ENCODE peak calls at places on chromosomes 16 and 17, in eight cellular contexts. D, O, R, F, Y, T, J and L are unnamed samples. For H3K27me3, the result is how much of the 10 kb centered on the place peaks cover.

GRCh38 chr17:74742153-74742515 is 5.1 kb downstream of the RAB37 start:
- DNase-seq in D (peak), O (peak), R (peak), F (peak), Y (no peak), T (no peak), J (no peak), L (no peak)

GRCh38 chr16:2082171-2082982 is 34.6 kb downstream of the TSC2 start:
- DNase-seq in D (no peak), O (no peak), R (no peak), F (peak), Y (peak), T (no peak), J (peak), L (no peak)

GRCh38 chr17:336110-337021 is 16.2 kb downstream of the RPH3AL start:
- DNase-seq in D (peak), O (no peak), R (no peak), F (peak), Y (no peak), T (no peak), J (peak), L (peak)

GRCh38 chr17:66739553-66739952 is 95.4 kb upstream of the CACNG5 start:
- DNase-seq in D (no peak), O (no peak), R (no peak), F (no peak), Y (no peak), T (no peak), J (no peak), L (no peak)

GRCh38 chr16:51407199-51407598 is 256.1 kb upstream of the SALL1 start:
- DNase-seq in D (no peak), O (no peak), R (no peak), F (no peak), Y (no peak), T (peak), J (no peak), L (no peak)

GRCh38 chr17:31413871-31414589 is 22.6 kb downstream of the RAB11FIP4 start:
- DNase-seq in D (no peak), O (no peak), R (no peak), F (no peak), Y (no peak), T (peak), J (no peak), L (no peak)

GRCh38 chr17:27756467-27757371 is 43.6 kb downstream of the NOS2 start:
- DNase-seq in D (peak), O (peak), R (no peak), F (peak), Y (no peak), T (peak), J (peak), L (peak)

GRCh38 chr16:11624645-11625607 is 38.2 kb upstream of the LITAF start:
- DNase-seq in D (no peak), O (no peak), R (no peak), F (no peak), Y (no peak), T (no peak), J (no peak), L (no peak)

GRCh38 chr17:61591018-61591417 is at the start of gene NACA2:
- DNase-seq in D (no peak), O (no peak), R (no peak), F (no peak), Y (no peak), T (no peak), J (no peak), L (no peak)

GRCh38 chr16:7200320-7200719 is 132.3 kb upstream of the RBFOX1 start:
- DNase-seq in D (no peak), O (no peak), R (no peak), F (no peak), Y (no peak), T (no peak), J (no peak), L (no peak)

GRCh38 chr16:68798398-68798797 is 44.9 kb upstream of the TANGO6 start:
- DNase-seq in D (no peak), O (no peak), R (no peak), F (no peak), Y (no peak), T (no peak), J (no peak), L (no peak)

GRCh38 chr16:81471882-81472281 is 27.3 kb downstream of the CMIP start:
- DNase-seq in D (no peak), O (no peak), R (no peak), F (no peak), Y (no peak), T (no peak), J (no peak), L (no peak)

GRCh38 chr17:31778538-31778937 is 80.5 kb downstream of the COPRS start:
- DNase-seq in D (no peak), O (no peak), R (no peak), F (no peak), Y (no peak), T (peak), J (no peak), L (no peak)

GRCh38 chr17:28720247-28720996 is 637 bp downstream of the RPL23A start:
- DNase-seq in D (no peak), O (peak), R (no peak), F (no peak), Y (no peak), T (no peak), J (no peak), L (no peak)

GRCh38 chr16:54176376-54176901 is 110.1 kb downstream of the IRX3 start:
- DNase-seq in D (no peak), O (no peak), R (no peak), F (no peak), Y (no peak), T (no peak), J (peak), L (peak)

GRCh38 chr17:4840893-4841242 is 7.7 kb downstream of the MINK1 start:
- DNase-seq in D (no peak), O (no peak), R (no peak), F (no peak), Y (no peak), T (no peak), J (no peak), L (no peak)

GRCh38 chr17:56577810-56578209 is 15.7 kb upstream of the NOG start:
- DNase-seq in D (no peak), O (no peak), R (no peak), F (no peak), Y (no peak), T (no peak), J (no peak), L (no peak)

GRCh38 chr16:67227567-67227921 is 614 bp downstream of the TMEM208 start:
- DNase-seq in D (no peak), O (no peak), R (no peak), F (no peak), Y (no peak), T (no peak), J (no peak), L (no peak)

GRCh38 chr16:58329147-58329546 is 34.3 kb upstream of the PRSS54 start:
- DNase-seq in D (no peak), O (no peak), R (no peak), F (no peak), Y (no peak), T (peak), J (no peak), L (no peak)

GRCh38 chr16:17827313-17827712 is 356.6 kb upstream of the XYLT1 start:
- DNase-seq in D (no peak), O (no peak), R (no peak), F (no peak), Y (no peak), T (peak), J (no peak), L (no peak)

GRCh38 chr17:41939044-41939695 is 8.8 kb downstream of the ODAD4 start:
- DNase-seq in D (no peak), O (no peak), R (no peak), F (no peak), Y (no peak), T (no peak), J (no peak), L (peak)

GRCh38 chr17:12538003-12538402 is 127.7 kb upstream of the MYOCD start:
- DNase-seq in D (no peak), O (no peak), R (no peak), F (no peak), Y (no peak), T (no peak), J (no peak), L (no peak)

GRCh38 chr17:8087942-8088230 is 370 bp upstream of the ALOX12B start:
- DNase-seq in D (no peak), O (no peak), R (no peak), F (no peak), Y (no peak), T (no peak), J (no peak), L (no peak)

GRCh38 chr17:69357701-69358100 is 30.8 kb upstream of the ABCA5 start:
- DNase-seq in D (no peak), O (no peak), R (no peak), F (no peak), Y (no peak), T (no peak), J (no peak), L (peak)

GRCh38 chr17:74379495-74380085 is 12.3 kb downstream of the GPR142 start:
- DNase-seq in D (peak), O (peak), R (peak), F (peak), Y (peak), T (peak), J (peak), L (peak)

GRCh38 chr17:66184392-66184791 is 7.5 kb downstream of the CEP112 start:
- DNase-seq in D (no peak), O (no peak), R (no peak), F (no peak), Y (no peak), T (no peak), J (no peak), L (no peak)

GRCh38 chr16:84464116-84464515 is 40.3 kb downstream of the MEAK7 start:
- DNase-seq in D (peak), O (no peak), R (no peak), F (no peak), Y (no peak), T (no peak), J (peak), L (no peak)

GRCh38 chr16:10787304-10787703 is 31.3 kb downstream of the TVP23A start:
- DNase-seq in D (no peak), O (no peak), R (no peak), F (no peak), Y (no peak), T (no peak), J (no peak), L (peak)

GRCh38 chr17:858941-859452 is 76.8 kb downstream of the MRM3 start:
- DNase-seq in D (no peak), O (no peak), R (no peak), F (no peak), Y (no peak), T (no peak), J (no peak), L (no peak)

DNA sequence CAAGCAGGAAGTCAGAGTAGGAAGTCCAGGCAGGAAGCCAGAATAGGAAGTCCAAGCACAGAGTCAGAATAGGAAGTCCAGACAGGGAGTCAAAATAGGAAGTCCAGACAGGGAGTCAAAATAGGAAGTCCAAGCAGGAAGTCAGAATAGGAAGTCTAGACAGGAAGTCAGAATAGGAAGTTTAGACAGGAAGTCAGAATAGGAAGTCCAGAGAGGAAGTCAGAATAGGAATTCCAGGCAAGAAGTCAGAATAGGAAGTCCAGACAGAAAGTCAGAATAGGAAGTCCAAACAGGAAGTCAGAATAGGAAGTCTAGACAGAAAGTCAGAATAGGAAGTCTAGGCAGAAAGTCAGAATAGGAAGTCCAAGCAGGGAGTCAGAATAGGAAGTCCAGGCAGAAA is 105.3 kb upstream of the C16orf82 start:
- DNase-seq in D (no peak), O (no peak), R (no peak), F (no peak), Y (no peak), T (no peak), J (no peak), L (no peak)
- H3K27ac ChIP-seq in D (no peak), O (no peak), R (no peak), F (no peak), Y (no peak), T (no peak), J (no peak), L (no peak)

GRCh38 chr17:81693491-81694360 is 9.4 kb upstream of the MRPL12 start:
- DNase-seq in D (no peak), O (no peak), R (no peak), F (no peak), Y (no peak), T (no peak), J (no peak), L (no peak)
- H3K4me3 ChIP-seq in D (no peak), O (no peak), R (no peak), F (no peak), Y (no peak), T (no peak), J (no peak), L (no peak)

DNA sequence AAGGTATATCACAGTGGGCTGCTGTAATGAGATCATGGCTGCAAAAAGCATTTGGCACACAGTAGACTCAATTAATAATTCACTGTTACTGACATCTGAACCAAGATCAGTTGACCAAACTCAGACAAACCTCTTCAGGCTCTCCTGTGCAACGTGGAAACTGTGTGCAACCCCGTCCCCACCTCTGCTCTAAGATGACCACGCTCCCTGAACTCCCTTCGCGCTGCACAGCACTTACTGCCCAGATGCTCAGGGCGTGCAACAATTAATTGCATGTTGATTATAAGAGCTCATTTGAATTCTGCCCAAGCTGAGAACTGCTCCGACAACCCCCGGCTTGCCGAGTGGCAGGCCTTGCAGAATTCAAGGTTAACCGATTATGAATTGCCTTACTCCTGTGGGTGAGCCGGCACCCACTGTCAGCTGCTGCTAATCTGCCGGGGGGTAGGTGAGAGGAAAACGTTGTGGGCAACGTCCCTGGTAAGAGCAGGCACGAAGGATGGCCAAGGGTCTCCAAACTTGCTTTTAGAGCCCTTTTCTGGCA is 1.3 kb upstream of the GSG1L start:
- DNase-seq in D (no peak), O (no peak), R (no peak), F (no peak), Y (no peak), T (no peak), J (no peak), L (no peak)
- H3K27me3 ChIP-seq in D (under half), O (under half), R (under half), F (half or more), Y (under half), T (under half), J (under half), L (under half)

GRCh38 chr16:923184-923583 is 47.6 kb downstream of the LMF1 start:
- DNase-seq in D (no peak), O (no peak), R (no peak), F (no peak), Y (no peak), T (no peak), J (no peak), L (no peak)

GRCh38 chr16:921321-921905 is 49.4 kb downstream of the LMF1 start:
- DNase-seq in D (no peak), O (no peak), R (no peak), F (no peak), Y (no peak), T (no peak), J (no peak), L (no peak)

GRCh38 chr16:920722-921121 is 50.1 kb downstream of the LMF1 start:
- DNase-seq in D (no peak), O (no peak), R (no peak), F (no peak), Y (peak), T (no peak), J (no peak), L (no peak)

GRCh38 chr16:924063-924462 is 46.7 kb downstream of the LMF1 start:
- DNase-seq in D (no peak), O (no peak), R (no peak), F (no peak), Y (no peak), T (no peak), J (no peak), L (no peak)

DNA sequence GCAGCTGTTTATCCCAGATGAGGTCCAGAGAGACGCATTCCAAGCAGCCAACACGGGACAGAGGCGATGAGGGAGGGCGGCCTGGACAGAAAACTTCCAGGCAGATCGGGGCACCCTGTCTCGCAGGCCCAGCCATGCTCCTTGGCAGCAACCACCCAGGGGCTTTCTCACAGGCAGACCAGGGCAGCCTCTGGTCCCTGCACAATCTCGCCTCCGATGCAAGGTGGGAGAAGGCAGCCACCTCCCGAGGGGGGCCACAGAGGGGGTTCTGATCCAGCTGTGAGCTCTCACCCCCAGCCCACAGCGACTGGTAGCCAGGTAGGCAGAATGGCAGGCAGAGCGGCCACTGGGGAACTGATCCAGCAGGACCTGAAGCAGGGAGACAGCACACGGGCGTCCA is 48.7 kb downstream of the LMF1 start:
- DNase-seq in D (no peak), O (no peak), R (no peak), F (no peak), Y (no peak), T (no peak), J (no peak), L (no peak)
- H3K27ac ChIP-seq in D (no peak), O (no peak), R (no peak), F (no peak), Y (no peak), T (no peak), J (no peak), L (no peak)

DNA sequence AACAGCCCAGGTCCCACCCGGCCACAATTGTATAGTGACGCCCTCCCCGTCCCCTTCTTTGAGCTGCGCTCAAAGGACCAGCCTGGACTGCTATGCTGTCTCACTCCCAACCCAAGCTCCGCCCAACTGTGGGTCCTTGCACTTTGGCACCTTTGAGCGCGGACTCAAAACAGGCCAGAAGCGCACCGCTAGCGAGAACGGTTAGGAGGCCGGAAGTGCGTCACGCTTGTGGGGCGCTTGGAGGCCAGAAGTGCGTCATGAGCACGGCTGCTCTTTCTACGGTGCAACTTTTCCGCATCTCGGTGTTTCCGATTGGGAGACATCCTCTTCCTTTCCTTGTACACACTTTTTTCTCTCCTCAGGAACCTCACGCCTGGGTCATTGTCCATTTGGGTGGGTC is at the start of gene ZNF19:
- DNase-seq in D (no peak), O (no peak), R (no peak), F (no peak), Y (no peak), T (no peak), J (no peak), L (no peak)
- H3K4me3 ChIP-seq in D (no peak), O (no peak), R (no peak), F (no peak), Y (no peak), T (no peak), J (no peak), L (no peak)

GRCh38 chr17:48990882-48991357 is 6.3 kb upstream of the IGF2BP1 start:
- DNase-seq in D (no peak), O (no peak), R (no peak), F (no peak), Y (no peak), T (no peak), J (no peak), L (no peak)

GRCh38 chr17:48985436-48986245 is 11.5 kb upstream of the IGF2BP1 start:
- DNase-seq in D (no peak), O (no peak), R (no peak), F (no peak), Y (no peak), T (no peak), J (no peak), L (no peak)

GRCh38 chr17:48992433-48992832 is 4.8 kb upstream of the IGF2BP1 start:
- DNase-seq in D (no peak), O (no peak), R (no peak), F (no peak), Y (no peak), T (no peak), J (no peak), L (no peak)

GRCh38 chr17:48993305-48993704 is 3.9 kb upstream of the IGF2BP1 start:
- DNase-seq in D (no peak), O (no peak), R (no peak), F (no peak), Y (no peak), T (no peak), J (no peak), L (no peak)

DNA sequence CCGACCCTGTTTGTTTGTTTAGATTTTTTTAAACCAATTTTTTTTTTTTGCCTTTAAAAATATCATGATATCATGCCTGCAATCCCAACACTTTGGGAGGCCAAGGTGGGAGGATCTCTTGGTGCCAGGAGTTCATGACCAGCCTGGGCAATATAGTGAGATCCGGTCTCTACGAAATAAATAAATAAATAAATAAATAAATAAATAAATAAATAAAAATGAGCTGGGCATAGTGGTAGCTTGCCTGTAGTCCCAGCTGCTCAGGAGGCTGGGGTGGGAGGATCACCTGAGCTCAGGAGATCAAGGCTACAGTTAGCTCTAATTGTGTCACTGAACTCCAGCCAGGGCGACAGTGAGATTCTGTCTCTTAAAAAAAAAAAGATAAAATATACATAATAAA is 8.1 kb upstream of the IGF2BP1 start:
- DNase-seq in D (no peak), O (no peak), R (no peak), F (no peak), Y (no peak), T (no peak), J (no peak), L (no peak)
- H3K27me3 ChIP-seq in D (under half), O (under half), R (under half), F (half or more), Y (under half), T (under half), J (under half), L (under half)